ENCODE peak calls at places on chromosomes 6 and 20, in ten cellular contexts. M is sigmoid colon, C is ovary, B is A549, O is HCT116, Y is adrenal gland, U is IMR-90, W is tibial nerve, Q is endothelial cell of umbilical vein, X is H54. R is an unnamed sample.

GRCh38 chr6:15089569-15090144 is 156.2 kb upstream of the JARID2 start:
- DNase-seq in M (no peak), C (no peak), B (no peak), O (no peak), Y (peak), U (no peak), W (no peak), Q (no peak), X (no peak), R (peak)

GRCh38 chr6:113843500-113844068 is 13.6 kb upstream of the MARCKS start:
- DNase-seq in M (no peak), C (no peak), B (no peak), O (no peak), Y (no peak), U (no peak), W (no peak), Q (no peak), X (no peak), R (no peak)

GRCh38 chr6:551405-551804 is 105.5 kb downstream of the HUS1B start:
- DNase-seq in M (no peak), C (no peak), B (no peak), O (no peak), Y (no peak), U (peak), W (no peak), Q (no peak), X (peak), R (no peak)

GRCh38 chr6:44219053-44219814 is 2.5 kb downstream of the MYMX start:
- DNase-seq in M (peak), C (peak), B (peak), O (no peak), Y (peak), U (peak), W (peak), Q (peak), X (peak), R (peak)

GRCh38 chr6:105346052-105346451 is 56.8 kb downstream of the PREP start:
- DNase-seq in M (no peak), C (no peak), B (no peak), O (no peak), Y (no peak), U (peak), W (no peak), Q (no peak), X (peak), R (no peak)

GRCh38 chr20:36214684-36215256 is 21.5 kb upstream of the AAR2 start:
- DNase-seq in M (no peak), C (no peak), B (peak), O (no peak), Y (no peak), U (peak), W (no peak), Q (peak), X (peak), R (no peak)

GRCh38 chr6:106692112-106692822 is 62.9 kb downstream of the QRSL1 start:
- DNase-seq in M (no peak), C (no peak), B (peak), O (no peak), Y (peak), U (peak), W (no peak), Q (peak), X (peak), R (no peak)

GRCh38 chr6:168756009-168756634 is 315.1 kb downstream of the SMOC2 start:
- DNase-seq in M (no peak), C (no peak), B (no peak), O (no peak), Y (no peak), U (no peak), W (no peak), Q (no peak), X (no peak), R (no peak)

GRCh38 chr6:81204741-81205140 is 547.7 kb downstream of the TENT5A start:
- DNase-seq in M (no peak), C (no peak), B (no peak), O (peak), Y (no peak), U (no peak), W (no peak), Q (no peak), X (no peak), R (no peak)

DNA sequence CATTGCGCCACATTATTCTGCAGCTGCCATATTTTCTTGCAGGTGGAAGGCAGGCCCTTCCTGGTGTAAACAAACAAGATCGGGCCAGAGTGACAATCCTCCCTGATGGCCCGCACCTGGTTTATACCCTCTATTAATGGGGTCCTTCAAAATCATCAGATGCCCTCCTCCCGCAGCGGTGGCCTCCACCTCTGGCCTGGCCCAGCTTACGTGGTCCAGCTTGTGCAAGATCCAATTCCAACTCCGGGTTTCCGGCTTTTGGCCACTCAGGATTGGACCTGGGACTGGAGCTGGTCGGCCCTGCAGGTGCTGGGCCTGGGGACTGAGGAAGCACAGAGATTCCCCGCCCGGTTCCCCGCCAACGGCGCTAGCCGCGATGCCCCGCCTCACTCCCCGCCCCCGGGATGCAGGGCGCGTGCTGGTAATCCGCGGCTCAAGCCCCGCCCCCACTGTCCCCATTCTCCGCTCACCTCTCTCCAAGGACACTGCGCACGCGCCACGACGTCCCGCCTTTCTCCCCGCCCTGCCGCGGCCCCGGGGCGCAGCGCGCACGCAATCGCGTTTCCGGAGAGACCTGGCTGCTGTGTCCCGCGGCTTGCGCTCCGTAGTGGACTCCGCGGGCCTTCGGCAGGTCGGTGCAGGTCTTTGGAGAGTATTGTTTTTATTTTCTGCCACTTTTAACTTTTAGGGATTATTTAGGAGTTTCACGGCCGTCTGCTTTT is at the start of gene TMEM14B:
- DNase-seq in M (peak), C (peak), B (peak), O (peak), Y (peak), U (peak), W (peak), Q (peak), X (peak), R (peak)
- TF ChIP-seq POLR2A in M (peak), C (peak), B (peak), O (peak), Y (peak), U (peak), W (peak), Q (peak), X (peak), R (no peak)

GRCh38 chr6:146544783-146545182 is 1.1 kb downstream of the RAB32 start:
- DNase-seq in M (peak), C (no peak), B (no peak), O (no peak), Y (no peak), U (peak), W (no peak), Q (peak), X (no peak), R (no peak)

GRCh38 chr6:146542881-146543210 is 787 bp upstream of the RAB32 start:
- DNase-seq in M (no peak), C (no peak), B (no peak), O (no peak), Y (no peak), U (peak), W (no peak), Q (no peak), X (no peak), R (no peak)

GRCh38 chr6:146545608-146546007 is 2.0 kb downstream of the RAB32 start:
- DNase-seq in M (no peak), C (no peak), B (no peak), O (no peak), Y (no peak), U (peak), W (no peak), Q (peak), X (no peak), R (no peak)

GRCh38 chr6:146543940-146544661 is 468 bp downstream of the RAB32 start:
- DNase-seq in M (peak), C (peak), B (peak), O (no peak), Y (peak), U (peak), W (peak), Q (peak), X (peak), R (no peak)

DNA sequence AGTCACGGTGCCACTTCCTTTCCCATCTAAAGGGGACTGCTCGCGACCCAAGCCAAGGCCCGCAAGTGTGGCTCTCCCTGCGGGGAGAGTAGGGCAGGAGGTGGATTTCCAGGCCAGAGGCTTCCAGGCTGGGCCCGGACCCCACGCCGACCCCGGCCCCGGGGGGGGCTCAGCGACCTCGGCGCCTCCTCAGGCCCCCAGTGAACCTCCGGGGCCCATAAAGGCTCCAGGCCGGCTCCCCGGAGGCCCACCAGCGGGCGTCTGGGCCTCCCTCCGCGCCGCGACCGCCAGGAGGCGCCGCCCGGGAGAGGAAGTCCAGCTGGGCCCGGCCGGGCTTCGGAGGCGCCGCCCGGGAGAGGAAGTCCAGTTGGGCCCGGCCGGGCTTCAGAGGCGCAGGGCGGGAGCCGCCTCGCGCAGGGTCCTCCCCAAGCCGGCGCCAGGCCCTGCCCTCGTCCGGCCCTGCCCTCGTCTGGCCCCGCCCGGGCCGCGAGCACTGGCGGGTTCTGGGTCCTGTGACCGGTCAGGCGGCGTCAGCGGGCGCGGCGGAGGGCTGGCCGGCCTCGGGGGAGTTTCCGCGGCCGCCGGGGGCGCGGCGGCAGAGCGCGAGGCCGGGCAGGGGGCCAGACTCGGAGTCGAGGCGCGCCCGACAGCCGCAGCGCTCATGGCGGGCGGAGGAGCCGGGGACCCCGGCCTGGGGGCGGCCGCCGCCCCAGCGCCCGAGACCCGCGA is at the start of gene RAB32:
- DNase-seq in M (peak), C (peak), B (peak), O (no peak), Y (peak), U (peak), W (peak), Q (peak), X (peak), R (peak)
- TF ChIP-seq POLR2A in M (no peak), C (peak), B (peak), O (no peak), Y (peak), U (peak), W (peak), Q (peak), X (peak), R (peak)

GRCh38 chr20:41050361-41051019 is 21.9 kb downstream of the TOP1 start:
- DNase-seq in M (no peak), C (no peak), B (no peak), O (no peak), Y (no peak), U (peak), W (no peak), Q (no peak), X (no peak), R (no peak)
- TF ChIP-seq POLR2A in M (no peak), C (no peak), B (no peak), O (no peak), Y (no peak), U (no peak), W (no peak), Q (no peak), X (no peak), R (no peak)

GRCh38 chr6:76772951-76773350 is 690.3 kb downstream of the HTR1B start:
- DNase-seq in M (no peak), C (no peak), B (no peak), O (no peak), Y (no peak), U (no peak), W (no peak), Q (no peak), X (no peak), R (no peak)
- TF ChIP-seq POLR2A in M (no peak), C (no peak), B (no peak), O (no peak), Y (no peak), U (no peak), W (no peak), Q (no peak), X (no peak), R (no peak)

GRCh38 chr20:58309607-58310290 is at the start of gene RAB22A:
- DNase-seq in M (peak), C (peak), B (peak), O (peak), Y (peak), U (peak), W (peak), Q (peak), X (peak), R (peak)

GRCh38 chr20:58307270-58307669 is 2.2 kb upstream of the RAB22A start:
- DNase-seq in M (no peak), C (no peak), B (no peak), O (no peak), Y (no peak), U (no peak), W (no peak), Q (no peak), X (no peak), R (no peak)

GRCh38 chr20:58310291-58310782 is 822 bp downstream of the RAB22A start:
- DNase-seq in M (no peak), C (no peak), B (peak), O (no peak), Y (no peak), U (peak), W (no peak), Q (peak), X (no peak), R (no peak)

GRCh38 chr20:58308290-58308679 is 1.2 kb upstream of the RAB22A start:
- DNase-seq in M (no peak), C (no peak), B (no peak), O (no peak), Y (no peak), U (no peak), W (no peak), Q (no peak), X (no peak), R (no peak)

GRCh38 chr20:58308680-58309527 is 611 bp upstream of the RAB22A start:
- DNase-seq in M (peak), C (peak), B (peak), O (no peak), Y (peak), U (peak), W (peak), Q (peak), X (peak), R (peak)
- TF ChIP-seq POLR2A in M (no peak), C (no peak), B (peak), O (peak), Y (no peak), U (no peak), W (no peak), Q (peak), X (peak), R (peak)

GRCh38 chr6:118744261-118744941 is 93.0 kb upstream of the CEP85L start:
- DNase-seq in M (no peak), C (no peak), B (no peak), O (no peak), Y (no peak), U (peak), W (no peak), Q (no peak), X (no peak), R (no peak)
- TF ChIP-seq POLR2A in M (no peak), C (no peak), B (no peak), O (no peak), Y (no peak), U (no peak), W (no peak), Q (no peak), X (no peak), R (no peak)

GRCh38 chr6:73525546-73526330 is 4.9 kb upstream of the EEF1A1 start:
- DNase-seq in M (no peak), C (no peak), B (no peak), O (no peak), Y (no peak), U (peak), W (no peak), Q (no peak), X (no peak), R (no peak)

GRCh38 chr6:73521351-73522254 is 771 bp upstream of the EEF1A1 start:
- DNase-seq in M (peak), C (peak), B (peak), O (no peak), Y (no peak), U (peak), W (peak), Q (peak), X (no peak), R (peak)

GRCh38 chr6:73519943-73520687 is 717 bp downstream of the EEF1A1 start:
- DNase-seq in M (peak), C (peak), B (no peak), O (no peak), Y (peak), U (peak), W (peak), Q (peak), X (no peak), R (peak)

GRCh38 chr6:73520688-73521350 is at the start of gene EEF1A1:
- DNase-seq in M (peak), C (peak), B (peak), O (peak), Y (peak), U (peak), W (peak), Q (peak), X (peak), R (peak)

DNA sequence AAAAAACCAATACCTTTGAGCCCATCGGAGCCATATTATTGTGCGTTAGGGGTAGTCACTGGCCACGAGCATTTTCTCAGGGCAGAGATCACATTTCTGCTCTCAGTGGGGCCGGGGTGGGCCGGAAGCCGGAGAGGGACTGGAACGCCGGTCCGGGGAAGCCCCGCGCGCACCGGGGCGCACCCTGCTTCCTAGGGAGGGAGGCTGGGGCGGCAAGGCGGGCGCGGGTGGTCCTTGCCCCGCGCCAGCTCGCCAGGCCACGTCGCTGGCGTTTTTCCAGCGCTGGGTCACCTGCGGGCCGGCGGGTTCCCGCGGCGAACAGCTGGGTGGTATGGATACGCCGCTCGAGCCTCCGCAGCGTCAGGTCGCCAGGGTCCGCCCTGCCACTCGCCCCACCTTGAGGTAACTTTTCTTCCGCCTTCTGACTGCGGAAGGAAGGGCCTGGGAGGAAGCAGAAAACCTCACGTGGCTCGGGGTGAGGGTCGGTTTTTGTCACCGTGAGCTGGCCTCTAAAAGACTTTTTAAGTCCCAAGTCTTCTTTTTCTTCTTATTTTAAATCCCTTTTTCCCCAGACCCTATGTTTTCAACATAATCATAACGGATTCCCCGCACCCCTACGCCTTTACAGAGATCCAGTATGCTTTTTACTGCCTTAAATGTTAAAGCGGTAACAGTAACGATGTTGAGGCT is 2.7 kb upstream of the EEF1A1 start:
- DNase-seq in M (peak), C (peak), B (no peak), O (peak), Y (peak), U (peak), W (peak), Q (peak), X (peak), R (peak)
- TF ChIP-seq POLR2A in M (peak), C (no peak), B (peak), O (peak), Y (peak), U (no peak), W (peak), Q (peak), X (peak), R (peak)

GRCh38 chr20:57451356-57451755 is 60.2 kb downstream of the RBM38 start:
- DNase-seq in M (no peak), C (no peak), B (no peak), O (no peak), Y (no peak), U (no peak), W (no peak), Q (no peak), X (no peak), R (no peak)

GRCh38 chr20:57448764-57449354 is 57.7 kb downstream of the RBM38 start:
- DNase-seq in M (no peak), C (no peak), B (no peak), O (no peak), Y (no peak), U (no peak), W (no peak), Q (no peak), X (no peak), R (no peak)

GRCh38 chr20:57449398-57450354 is 58.5 kb downstream of the RBM38 start:
- DNase-seq in M (no peak), C (no peak), B (no peak), O (no peak), Y (no peak), U (no peak), W (no peak), Q (no peak), X (no peak), R (no peak)

GRCh38 chr20:57450931-57451330 is 59.7 kb downstream of the RBM38 start:
- DNase-seq in M (no peak), C (no peak), B (no peak), O (no peak), Y (no peak), U (no peak), W (no peak), Q (no peak), X (no peak), R (peak)

GRCh38 chr20:57450419-57450818 is 59.2 kb downstream of the RBM38 start:
- DNase-seq in M (peak), C (no peak), B (no peak), O (no peak), Y (peak), U (peak), W (peak), Q (no peak), X (no peak), R (no peak)
- TF ChIP-seq POLR2A in M (no peak), C (no peak), B (no peak), O (no peak), Y (no peak), U (no peak), W (no peak), Q (no peak), X (no peak), R (no peak)

R was measured in upper lobe of left lung.